ENCODE peak calls at places on chromosomes 7 and 10, in six cellular contexts. U, W, D, R, K and T are unnamed samples.
A peak's percentile ranks its signal among the peaks of the same experiment; 100 is the strongest.

GRCh38 chr10:16606421-16606820 is 84.7 kb upstream of the C1QL3 start:
- DNase-seq in K (peak; percentile 69), W (no peak), R (no peak), U (no peak), D (no peak), T (no peak)

GRCh38 chr7:155811895-155812761 is at the start of gene SHH:
- DNase-seq in U (no peak), K (no peak), R (peak; percentile 26), D (no peak), W (no peak), T (no peak)

GRCh38 chr7:156222151-156222550 is 409.9 kb upstream of the SHH start:
- DNase-seq in R (no peak), D (no peak), U (no peak), K (no peak), W (no peak), T (no peak)

GRCh38 chr7:88363249-88363648 is 56.6 kb upstream of the STEAP4 start:
- DNase-seq in R (no peak), W (no peak), D (no peak), U (no peak), K (no peak), T (no peak)

GRCh38 chr10:117373848-117374505 is 1.3 kb downstream of the PDZD8 start:
- DNase-seq in R (peak; percentile 53), U (peak; percentile 59), W (no peak), D (peak; percentile 80), K (peak; percentile 59), T (peak; percentile 48)

GRCh38 chr10:7410306-7410799 is 481 bp downstream of the SFMBT2 start:
- DNase-seq in W (no peak), K (no peak), U (no peak), D (no peak), R (no peak), T (no peak)

GRCh38 chr7:4682621-4683042 is 537 bp downstream of the FOXK1 start:
- DNase-seq in U (peak; percentile 47), R (peak; percentile 42), K (peak; percentile 41), D (peak; percentile 85), W (no peak), T (peak; percentile 70)

GRCh38 chr7:72337822-72338167 is 74.3 kb downstream of the CALN1 start:
- DNase-seq in K (no peak), D (no peak), U (no peak), R (no peak), W (no peak), T (no peak)

GRCh38 chr10:58820862-58821559 is 308.3 kb downstream of the BICC1 start:
- DNase-seq in K (peak; percentile 93), D (no peak), R (no peak), W (no peak), U (no peak), T (no peak)

GRCh38 chr10:121615862-121616261 is 17.6 kb upstream of the FGFR2 start:
- DNase-seq in W (no peak), R (no peak), D (no peak), U (no peak), K (no peak), T (no peak)

GRCh38 chr10:43827853-43828252 is 179.2 kb upstream of the ZNF32 start:
- DNase-seq in K (no peak), W (no peak), D (no peak), U (no peak), R (no peak), T (no peak)

GRCh38 chr10:132497083-132497680 is 40.4 kb upstream of the INPP5A start:
- DNase-seq in D (peak; percentile 45), K (no peak), R (no peak), W (no peak), U (no peak), T (no peak)

GRCh38 chr10:69389827-69390490 is 26.8 kb downstream of the TACR2 start:
- DNase-seq in K (peak; percentile 32), D (no peak), U (no peak), W (no peak), R (no peak), T (peak; percentile 54)

GRCh38 chr7:30789334-30789711 is 18.1 kb downstream of the MINDY4 start:
- DNase-seq in U (no peak), R (peak; percentile 69), D (no peak), K (peak; percentile 86), W (no peak), T (no peak)

GRCh38 chr10:102066421-102067068 is 1.4 kb downstream of the HPS6 start:
- DNase-seq in R (no peak), W (no peak), U (no peak), K (peak; percentile 14), D (peak; percentile 48), T (no peak)